ENCODE peak calls at places on chromosomes 3 and 15, in four cellular contexts. L is RCC 7860; I is posterior cingulate gyrus; E is activated CD8-positive, alpha-beta memory T cell treated with anti-CD3 and anti-CD28 coated beads for 24 hours. H is an unnamed sample.

GRCh38 chr3:173911446-173911845 is 513.9 kb downstream of the NLGN1 start:
- DNase-seq in L (no peak), I (no peak), E (no peak), H (no peak)

GRCh38 chr15:100918034-100918689 is 995 bp upstream of the LRRK1 start:
- DNase-seq in L (peak; percentile 48), I (peak; percentile 57), E (peak; percentile 88), H (peak; percentile 95)

GRCh38 chr3:122099255-122099654 is 44.1 kb downstream of the CD86 start:
- DNase-seq in L (no peak), I (no peak), E (no peak), H (no peak)

GRCh38 chr3:115819785-115820384 is 196.6 kb downstream of the GAP43 start:
- DNase-seq in L (peak; percentile 68), I (no peak), E (no peak), H (peak; percentile 36)

GRCh38 chr3:154050766-154051165 is 70.4 kb upstream of the ARHGEF26 start:
- DNase-seq in L (no peak), I (no peak), E (no peak), H (no peak)

GRCh38 chr3:194395201-194395600 is 3.9 kb downstream of the GP5 start:
- DNase-seq in L (no peak), I (no peak), E (no peak), H (no peak)

GRCh38 chr3:30282052-30282708 is 324.2 kb upstream of the TGFBR2 start:
- DNase-seq in L (peak; percentile 80), I (no peak), E (no peak), H (no peak)

GRCh38 chr3:52237659-52238172 is 1.2 kb downstream of the TWF2 start:
- DNase-seq in L (peak; percentile 87), I (peak; percentile 65), E (no peak), H (peak; percentile 18)

GRCh38 chr3:187295635-187296034 is 4.1 kb upstream of the MASP1 start:
- DNase-seq in L (no peak), I (no peak), E (no peak), H (no peak)

GRCh38 chr3:171996178-171996817 is 43.1 kb upstream of the FNDC3B start:
- DNase-seq in L (no peak), I (no peak), E (no peak), H (no peak)

GRCh38 chr3:4935347-4935746 is 43.9 kb upstream of the BHLHE40 start:
- DNase-seq in L (no peak), I (no peak), E (no peak), H (no peak)

GRCh38 chr3:134802428-134803050 is 7.5 kb downstream of the EPHB1 start:
- DNase-seq in L (no peak), I (no peak), E (no peak), H (no peak)